ENCODE peak calls at places on chromosome 16, in six cellular contexts. A is GM12878, R is K562, J is H1, S is HepG2, U is GM12892. T is an unnamed sample.

GRCh38 chr16:4797805-4798252 is 2.7 kb downstream of the SMIM22 start:
- DNase-seq in A (no peak), R (no peak), J (no peak), S (no peak), U (no peak), T (no peak)

GRCh38 chr16:27511657-27512056 is 38.1 kb downstream of the GTF3C1 start:
- DNase-seq in A (no peak), R (no peak), J (no peak), S (no peak), U (no peak), T (no peak)

GRCh38 chr16:79610771-79611170 is 10.2 kb upstream of the MAF start:
- DNase-seq in A (no peak), R (no peak), J (no peak), S (no peak), U (no peak), T (no peak)

GRCh38 chr16:30434852-30435251 is 5.0 kb upstream of the DCTPP1 start:
- DNase-seq in A (no peak), R (no peak), J (no peak), S (no peak), U (no peak), T (no peak)

GRCh38 chr16:65201446-65202010 is 79.7 kb upstream of the CDH11 start:
- DNase-seq in A (no peak), R (no peak), J (no peak), S (no peak), U (no peak), T (no peak)

GRCh38 chr16:57876210-57876609 is 73.9 kb upstream of the KIFC3 start:
- DNase-seq in A (no peak), R (no peak), J (no peak), S (no peak), U (no peak), T (no peak)

GRCh38 chr16:77282345-77282744 is 83.1 kb downstream of the SYCE1L start:
- DNase-seq in A (no peak), R (no peak), J (no peak), S (no peak), U (no peak), T (no peak)

GRCh38 chr16:52727878-52728277 is 180.9 kb upstream of the TOX3 start:
- DNase-seq in A (no peak), R (no peak), J (no peak), S (no peak), U (no peak), T (no peak)

GRCh38 chr16:11361751-11362742 is 16.8 kb downstream of the RMI2 start:
- DNase-seq in A (peak), R (no peak), J (no peak), S (no peak), U (no peak), T (peak)

GRCh38 chr16:83586036-83586810 is 221.6 kb upstream of the HSBP1 start:
- DNase-seq in A (no peak), R (no peak), J (no peak), S (no peak), U (no peak), T (no peak)

GRCh38 chr16:73771196-73771595 is 525.4 kb upstream of the PSMD7 start:
- DNase-seq in A (no peak), R (no peak), J (no peak), S (no peak), U (no peak), T (no peak)
- TF ChIP-seq TAF1 in A (no peak), R (no peak), J (no peak), S (no peak), U (no peak), T (no peak)

GRCh38 chr16:593406-593805 is 3.5 kb downstream of the RAB40C start:
- DNase-seq in A (no peak), R (no peak), J (no peak), S (no peak), U (no peak), T (no peak)
- TF ChIP-seq POLR2A in A (no peak), R (no peak), J (no peak), S (no peak), U (no peak), T (no peak)

GRCh38 chr16:1098266-1098991 is 2.4 kb upstream of the C1QTNF8 start:
- DNase-seq in A (no peak), R (no peak), J (no peak), S (no peak), U (no peak), T (no peak)
- TF ChIP-seq POLR2AphosphoS5 in A (no peak), R (no peak), J (no peak), S (no peak), U (no peak), T (no peak)

GRCh38 chr16:73890524-73891500 is 405.8 kb upstream of the PSMD7 start:
- DNase-seq in A (no peak), R (no peak), J (peak), S (no peak), U (no peak), T (no peak)
- TF ChIP-seq TAF1 in A (no peak), R (no peak), J (no peak), S (no peak), U (no peak), T (no peak)

GRCh38 chr16:67966549-67967182 is 1.8 kb downstream of the SLC12A4 start:
- DNase-seq in A (no peak), R (peak), J (no peak), S (peak), U (no peak), T (no peak)

GRCh38 chr16:67968440-67969285 is at the start of gene SLC12A4:
- DNase-seq in A (no peak), R (peak), J (peak), S (peak), U (peak), T (peak)

GRCh38 chr16:67967956-67968439 is 439 bp downstream of the SLC12A4 start:
- DNase-seq in A (no peak), R (peak), J (peak), S (no peak), U (peak), T (peak)

GRCh38 chr16:67965668-67966548 is 2.5 kb downstream of the SLC12A4 start:
- DNase-seq in A (no peak), R (no peak), J (no peak), S (peak), U (no peak), T (no peak)

GRCh38 chr16:67967183-67967955 is 1.1 kb downstream of the SLC12A4 start:
- DNase-seq in A (no peak), R (peak), J (no peak), S (no peak), U (no peak), T (no peak)
- TF ChIP-seq POLR2A in A (no peak), R (no peak), J (no peak), S (no peak), U (peak), T (no peak)

GRCh38 chr16:22240023-22240697 is 34.1 kb downstream of the EEF2K start:
- DNase-seq in A (no peak), R (no peak), J (no peak), S (no peak), U (no peak), T (no peak)

GRCh38 chr16:22233050-22233405 is 26.9 kb downstream of the EEF2K start:
- DNase-seq in A (no peak), R (no peak), J (no peak), S (no peak), U (no peak), T (no peak)

GRCh38 chr16:22232277-22233049 is 26.4 kb downstream of the EEF2K start:
- DNase-seq in A (no peak), R (peak), J (no peak), S (peak), U (no peak), T (no peak)

GRCh38 chr16:22239131-22239805 is 33.2 kb downstream of the EEF2K start:
- DNase-seq in A (no peak), R (no peak), J (no peak), S (no peak), U (no peak), T (no peak)

DNA sequence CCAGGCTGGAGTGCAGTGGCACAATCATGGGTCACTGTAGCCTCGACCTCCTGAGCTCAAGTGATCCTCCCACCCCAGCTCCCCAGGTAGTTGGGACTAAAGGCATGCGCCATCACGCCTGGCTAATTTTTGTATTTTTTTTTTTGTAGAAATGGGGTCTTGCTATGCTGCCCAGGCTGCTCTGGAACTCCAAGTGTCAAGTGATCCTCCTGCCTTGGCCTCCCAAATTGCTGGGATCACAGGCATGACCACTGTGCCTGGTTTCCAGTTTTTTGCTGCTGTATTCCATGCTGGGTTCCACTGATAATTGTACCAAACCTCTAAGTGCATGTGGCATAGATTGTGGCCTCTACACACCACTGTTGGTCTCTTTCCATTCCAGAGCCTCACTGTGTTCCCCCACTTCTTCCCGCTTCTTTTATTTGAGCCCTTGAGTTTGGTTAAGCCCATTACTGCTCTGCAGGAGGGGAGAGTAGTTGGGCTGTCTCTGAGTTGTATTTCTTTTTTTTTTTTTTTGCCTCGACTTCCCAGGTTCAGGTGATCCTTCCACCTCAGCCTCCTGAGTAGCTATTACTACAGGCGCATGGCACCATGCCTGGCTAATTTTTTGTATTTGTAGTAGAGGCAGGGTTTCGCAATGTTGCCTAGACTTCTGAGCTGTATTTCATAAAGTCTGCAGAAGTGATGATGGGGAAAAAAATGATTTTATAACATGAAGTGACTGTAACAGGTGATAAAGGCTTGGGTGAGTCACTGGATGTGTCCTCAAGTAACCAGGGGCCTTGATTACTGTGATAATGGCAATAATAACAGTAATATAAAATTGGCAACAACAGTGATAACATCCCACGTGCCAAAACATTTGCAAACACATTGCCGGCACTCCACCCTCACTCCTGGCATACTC is 30.0 kb downstream of the EEF2K start:
- DNase-seq in A (no peak), R (no peak), J (no peak), S (no peak), U (no peak), T (no peak)
- TF ChIP-seq POLR2AphosphoS5 in A (no peak), R (no peak), J (no peak), S (no peak), U (no peak), T (no peak)

GRCh38 chr16:87249425-87249824 is 67.8 kb downstream of the C16orf95 start:
- DNase-seq in A (no peak), R (no peak), J (no peak), S (no peak), U (no peak), T (no peak)

GRCh38 chr16:87255866-87256265 is 61.3 kb downstream of the C16orf95 start:
- DNase-seq in A (no peak), R (no peak), J (no peak), S (no peak), U (no peak), T (no peak)

GRCh38 chr16:87254271-87254670 is 62.9 kb downstream of the C16orf95 start:
- DNase-seq in A (no peak), R (no peak), J (no peak), S (no peak), U (no peak), T (no peak)

GRCh38 chr16:87254734-87255133 is 62.5 kb downstream of the C16orf95 start:
- DNase-seq in A (no peak), R (no peak), J (no peak), S (no peak), U (no peak), T (no peak)

DNA sequence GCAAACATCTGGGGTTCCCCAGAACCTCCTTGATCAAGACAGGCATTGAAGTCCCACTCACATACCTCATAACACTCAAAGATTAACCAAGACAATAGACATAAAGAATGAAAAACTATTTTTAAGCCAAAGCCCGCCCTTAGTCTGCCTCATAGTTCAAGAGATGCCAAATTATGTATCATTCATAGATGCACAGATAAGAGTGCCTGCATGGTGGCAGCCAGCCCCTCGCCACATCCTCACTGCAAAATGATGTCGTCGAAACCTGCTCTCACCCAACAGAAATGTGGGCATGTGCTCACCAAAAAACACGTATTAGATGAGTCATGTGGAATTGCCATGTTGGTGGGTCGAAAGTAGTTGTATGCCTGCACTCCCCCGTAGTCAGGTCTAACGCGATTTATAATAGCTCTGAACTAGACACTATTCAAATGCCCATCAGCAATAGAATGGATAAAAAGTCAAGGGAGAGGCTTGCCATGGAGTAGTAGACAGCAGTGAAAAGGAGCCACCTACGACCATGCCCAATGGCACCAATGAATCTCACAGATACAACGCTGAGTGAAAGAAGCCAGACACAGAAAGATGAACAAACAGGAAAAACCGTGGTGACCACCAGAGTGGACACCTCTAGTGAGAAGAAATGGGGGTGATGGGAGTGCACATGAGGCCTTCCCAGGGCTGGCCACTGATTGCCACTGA is 64.8 kb downstream of the C16orf95 start:
- DNase-seq in A (no peak), R (no peak), J (no peak), S (no peak), U (no peak), T (no peak)
- TF ChIP-seq TAF1 in A (no peak), R (no peak), J (no peak), S (no peak), U (no peak), T (no peak)

DNA sequence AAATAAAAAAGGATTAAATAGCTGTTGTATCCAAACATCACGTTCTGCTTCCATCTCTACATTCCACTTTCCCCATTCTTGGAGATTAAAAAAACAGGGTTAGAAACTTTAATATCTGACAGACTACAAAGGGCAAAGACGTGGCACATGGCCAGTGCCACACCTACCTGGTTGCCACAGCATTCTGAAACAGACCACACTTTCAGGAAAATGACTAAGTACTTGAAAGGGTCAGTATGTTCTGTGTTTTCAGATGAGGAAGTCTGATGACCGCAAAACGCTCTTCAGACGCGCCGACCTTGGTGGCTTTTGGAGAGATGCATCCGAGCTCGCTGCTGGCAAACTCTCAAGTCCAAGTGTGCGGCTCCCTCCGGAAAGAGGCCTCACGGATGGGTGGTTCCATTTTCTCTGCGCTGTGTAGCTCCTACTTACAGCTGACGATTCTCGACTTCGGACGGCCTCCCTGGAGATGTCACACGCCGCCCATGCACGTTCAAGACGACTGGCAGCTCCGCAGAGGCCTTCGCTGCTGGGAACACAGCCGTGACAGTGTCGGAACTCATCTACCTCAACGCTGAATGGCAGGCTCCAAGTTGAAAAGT is 15.5 kb downstream of the MAP1LC3B start:
- DNase-seq in A (peak), R (no peak), J (no peak), S (no peak), U (no peak), T (no peak)
- TF ChIP-seq POLR2A in A (no peak), R (no peak), J (no peak), S (no peak), U (no peak), T (no peak)

GRCh38 chr16:2155091-2156024 is at the start of gene TRAF7:
- DNase-seq in A (peak), R (peak), J (peak), S (peak), U (peak), T (peak)
- TF ChIP-seq POLR2AphosphoS5 in A (peak), R (peak), J (peak), S (peak), U (peak), T (peak)

DNA sequence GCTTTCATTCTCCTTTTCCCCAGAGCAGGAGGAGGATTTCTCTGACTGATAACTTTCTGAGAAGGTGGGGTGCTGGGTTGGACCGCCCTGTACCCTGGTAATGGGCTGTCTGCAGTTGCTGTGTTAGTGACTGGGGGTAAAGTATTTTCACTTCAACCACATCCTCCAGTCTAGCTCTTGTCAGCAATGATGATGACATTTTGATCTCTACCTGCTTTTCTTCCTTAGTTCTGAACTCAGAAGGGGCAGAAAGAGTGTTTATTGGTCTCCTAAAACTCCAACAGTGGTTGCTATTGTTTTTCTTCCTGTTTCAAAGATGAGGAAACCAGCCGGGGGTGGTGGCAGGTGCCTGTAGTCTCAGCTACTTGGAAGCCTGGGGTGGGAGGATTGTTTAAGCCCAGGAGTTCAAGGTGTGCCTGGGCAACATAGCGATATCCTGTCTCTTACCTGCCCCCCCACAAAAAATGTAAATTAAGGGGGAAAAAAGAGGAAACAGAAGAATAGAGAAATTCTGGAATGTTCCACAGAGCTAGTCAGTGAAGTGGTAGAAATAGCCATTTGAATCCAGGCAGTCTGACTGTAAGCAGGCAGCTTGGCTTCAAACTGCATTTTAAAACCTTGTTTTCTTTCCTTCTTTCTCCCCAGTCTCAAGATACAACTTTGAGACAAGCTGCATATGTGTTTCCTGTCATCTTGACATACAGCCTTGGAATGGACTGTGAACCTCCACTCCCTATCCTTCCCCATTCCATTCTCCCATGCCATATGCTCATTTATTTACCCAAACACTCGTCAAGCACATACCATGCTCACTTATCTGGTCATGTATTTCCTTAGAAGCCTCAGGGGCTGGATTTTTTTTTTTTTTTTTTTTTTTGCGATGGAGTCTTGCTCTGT is 3.3 kb upstream of the N4BP1 start:
- DNase-seq in A (no peak), R (no peak), J (no peak), S (peak), U (no peak), T (peak)
- TF ChIP-seq TAF1 in A (no peak), R (no peak), J (no peak), S (no peak), U (no peak), T (no peak)

T was measured in GM12891.